ENCODE peak calls at places on chromosomes 6 and 20, in four cellular contexts. One of them, this sample, is unnamed.

GRCh38 chr20:58623579-58624473 is 27.3 kb upstream of the STX16 start:
- DNase-seq in NCI-H1092 treated with DMSO at 0.1 percent for 48 hours: no peak
- DNase-seq in HL-60: no peak
- DNase-seq in right cardiac atrium: peak
- DNase-seq in this sample: no peak

GRCh38 chr6:72784581-72784980 is 162.7 kb downstream of the KCNQ5 start:
- DNase-seq in NCI-H1092 treated with DMSO at 0.1 percent for 48 hours: no peak
- DNase-seq in HL-60: no peak
- DNase-seq in right cardiac atrium: no peak
- DNase-seq in this sample: no peak

GRCh38 chr6:157438611-157439109 is 57.7 kb downstream of the ZDHHC14 start:
- DNase-seq in NCI-H1092 treated with DMSO at 0.1 percent for 48 hours: no peak
- DNase-seq in HL-60: no peak
- DNase-seq in right cardiac atrium: no peak
- DNase-seq in this sample: no peak

GRCh38 chr20:33969563-33969962 is 24.1 kb upstream of the RALY start:
- DNase-seq in NCI-H1092 treated with DMSO at 0.1 percent for 48 hours: no peak
- DNase-seq in HL-60: no peak
- DNase-seq in right cardiac atrium: no peak
- DNase-seq in this sample: no peak

GRCh38 chr6:131471331-131471730 is 101.7 kb upstream of the ARG1 start:
- DNase-seq in NCI-H1092 treated with DMSO at 0.1 percent for 48 hours: no peak
- DNase-seq in HL-60: no peak
- DNase-seq in right cardiac atrium: no peak
- DNase-seq in this sample: no peak

GRCh38 chr6:134003542-134003951 is 48.9 kb downstream of the SLC2A12 start:
- DNase-seq in NCI-H1092 treated with DMSO at 0.1 percent for 48 hours: peak
- DNase-seq in HL-60: no peak
- DNase-seq in right cardiac atrium: no peak
- DNase-seq in this sample: no peak

GRCh38 chr6:3561745-3562144 is 104.9 kb upstream of the SLC22A23 start:
- DNase-seq in NCI-H1092 treated with DMSO at 0.1 percent for 48 hours: peak
- DNase-seq in HL-60: no peak
- DNase-seq in right cardiac atrium: no peak
- DNase-seq in this sample: no peak

GRCh38 chr20:55555075-55555650 is 450.2 kb downstream of the CBLN4 start:
- DNase-seq in NCI-H1092 treated with DMSO at 0.1 percent for 48 hours: no peak
- DNase-seq in HL-60: no peak
- DNase-seq in right cardiac atrium: no peak
- DNase-seq in this sample: no peak

GRCh38 chr20:62433655-62434054 is 6.3 kb upstream of the RBBP8NL start:
- DNase-seq in NCI-H1092 treated with DMSO at 0.1 percent for 48 hours: no peak
- DNase-seq in HL-60: no peak
- DNase-seq in right cardiac atrium: peak
- DNase-seq in this sample: no peak

This sample was measured in SIG-M5.